ENCODE peak calls at places on chromosomes 5 and 9, in four cellular contexts. A is psoas muscle, N is bronchial epithelial cell, D is fibroblast of pulmonary artery. B is an unnamed sample.

GRCh38 chr5:60652206-60652605 is 47.8 kb downstream of the DEPDC1B start:
- DNase-seq in A (no peak), N (peak), D (peak), B (no peak)

GRCh38 chr9:127791085-127791484 is 5.3 kb downstream of the CDK9 start:
- DNase-seq in A (no peak), N (no peak), D (no peak), B (no peak)

GRCh38 chr5:154793599-154794524 is 38.7 kb downstream of the LARP1 start:
- DNase-seq in A (no peak), N (no peak), D (peak), B (no peak)

GRCh38 chr9:19994296-19994695 is 205.5 kb upstream of the SLC24A2 start:
- DNase-seq in A (no peak), N (peak), D (no peak), B (no peak)

GRCh38 chr5:148913985-148914421 is 87.6 kb downstream of the ADRB2 start:
- DNase-seq in A (no peak), N (peak), D (peak), B (no peak)

GRCh38 chr9:89811356-89811755 is 206.5 kb downstream of the GADD45G start:
- DNase-seq in A (no peak), N (no peak), D (no peak), B (no peak)

GRCh38 chr5:72271696-72272095 is 48.3 kb downstream of the MRPS27 start:
- DNase-seq in A (no peak), N (no peak), D (no peak), B (no peak)

GRCh38 chr9:21817176-21817575 is 14.7 kb downstream of the MTAP start:
- DNase-seq in A (no peak), N (no peak), D (peak), B (no peak)

GRCh38 chr9:100525563-100525962 is 52.3 kb upstream of the CAVIN4 start:
- DNase-seq in A (no peak), N (peak), D (no peak), B (no peak)

GRCh38 chr9:125343518-125344284 is 82.1 kb downstream of the GAPVD1 start:
- DNase-seq in A (no peak), N (peak), D (peak), B (no peak)

GRCh38 chr5:93653716-93654115 is 70.7 kb downstream of the NR2F1 start:
- DNase-seq in A (no peak), N (no peak), D (no peak), B (no peak)

GRCh38 chr9:134689320-134690181 is 47.9 kb downstream of the COL5A1 start:
- DNase-seq in A (peak), N (no peak), D (peak), B (peak)

GRCh38 chr5:9241459-9241858 is 304.4 kb downstream of the SEMA5A start:
- DNase-seq in A (no peak), N (no peak), D (no peak), B (no peak)

GRCh38 chr9:137694962-137695875 is 76.4 kb downstream of the EHMT1 start:
- DNase-seq in A (peak), N (peak), D (peak), B (no peak)

GRCh38 chr9:92001244-92001643 is 51.2 kb upstream of the ROR2 start:
- DNase-seq in A (no peak), N (no peak), D (no peak), B (no peak)

GRCh38 chr5:142617416-142617815 is 68.5 kb downstream of the FGF1 start:
- DNase-seq in A (no peak), N (no peak), D (no peak), B (no peak)

GRCh38 chr9:89189215-89189614 is 10.6 kb upstream of the SHC3 start:
- DNase-seq in A (no peak), N (peak), D (no peak), B (no peak)

GRCh38 chr5:141839015-141839513 is 39.1 kb downstream of the PCDH1 start:
- DNase-seq in A (no peak), N (no peak), D (peak), B (no peak)

GRCh38 chr5:86981898-86982297 is 285.8 kb upstream of the RASA1 start:
- DNase-seq in A (no peak), N (peak), D (no peak), B (no peak)

GRCh38 chr5:151569132-151570046 is 21.7 kb downstream of the FAT2 start:
- DNase-seq in A (no peak), N (peak), D (peak), B (no peak)

GRCh38 chr9:134493471-134494272 is 147.9 kb upstream of the COL5A1 start:
- DNase-seq in A (no peak), N (no peak), D (no peak), B (no peak)

GRCh38 chr5:181153814-181154213 is 6.4 kb downstream of the OR2V2 start:
- DNase-seq in A (no peak), N (no peak), D (no peak), B (no peak)

GRCh38 chr5:173010547-173011464 is 27.2 kb downstream of the ATP6V0E1 start:
- DNase-seq in A (peak), N (peak), D (peak), B (peak)
- TF ChIP-seq CTCF in A (peak), N (peak), D (peak), B (no peak)

DNA sequence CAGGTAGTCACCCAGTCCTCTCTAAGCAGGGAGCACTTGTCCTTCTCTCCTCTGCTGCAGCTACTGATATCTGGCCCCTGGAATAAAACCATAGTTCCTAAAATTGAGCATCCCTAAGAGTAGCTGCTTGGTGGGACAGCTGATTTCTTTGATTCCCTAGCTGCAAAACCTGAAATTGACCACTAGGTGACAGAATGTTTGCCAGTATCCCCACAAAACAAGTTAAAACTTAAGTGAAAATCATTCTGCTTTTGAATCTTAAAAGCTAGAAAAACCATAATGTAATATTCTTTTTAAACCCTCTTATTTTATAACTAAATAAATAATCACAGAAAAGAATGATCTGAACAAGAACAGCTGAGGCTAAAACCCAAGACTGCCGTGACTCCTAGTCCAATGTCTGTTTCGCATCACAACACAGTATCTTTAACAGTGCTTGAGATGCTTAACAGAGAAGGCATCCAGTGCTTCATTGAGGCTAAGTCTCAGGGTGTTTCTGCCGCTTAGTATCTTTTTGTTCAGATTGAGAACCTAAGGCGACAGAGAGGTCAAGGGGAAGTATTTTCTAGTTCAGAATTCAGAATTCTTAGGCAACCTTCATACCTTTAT is 24.4 kb upstream of the TAL2 start:
- DNase-seq in A (no peak), N (peak), D (no peak), B (no peak)
- TF ChIP-seq CTCF in A (peak), N (peak), D (peak), B (no peak)

GRCh38 chr5:21739096-21739495 is 1114.0 kb downstream of the CDH12 start:
- DNase-seq in A (no peak), N (no peak), D (no peak), B (no peak)
- TF ChIP-seq CTCF in A (no peak), N (no peak), D (no peak), B (no peak)

DNA sequence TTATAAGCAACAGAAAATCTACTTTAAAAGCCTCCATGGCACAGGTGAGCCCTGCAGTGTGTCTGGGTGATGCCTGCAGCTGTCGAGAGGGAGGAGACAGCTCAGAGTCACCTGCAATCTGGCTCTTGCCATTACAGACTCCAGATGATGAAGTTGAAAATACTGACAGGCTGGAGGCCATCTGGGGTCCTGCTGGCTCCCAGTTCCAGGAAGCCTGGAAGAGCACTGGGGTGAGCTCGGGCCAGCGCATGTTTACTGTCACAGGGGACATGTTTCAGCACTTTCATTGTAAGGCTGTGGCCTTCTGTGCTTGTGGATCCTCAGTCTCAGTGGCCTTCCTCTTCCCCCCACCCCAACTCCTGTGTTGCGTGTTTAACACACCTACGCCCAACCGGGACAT is 28.4 kb downstream of the CEL start:
- DNase-seq in A (no peak), N (no peak), D (no peak), B (no peak)
- TF ChIP-seq CTCF in A (no peak), N (no peak), D (no peak), B (no peak)

GRCh38 chr9:17520264-17521058 is 58.4 kb upstream of the SH3GL2 start:
- DNase-seq in A (no peak), N (no peak), D (no peak), B (no peak)

GRCh38 chr9:17519761-17520160 is 59.1 kb upstream of the SH3GL2 start:
- DNase-seq in A (no peak), N (peak), D (peak), B (no peak)

DNA sequence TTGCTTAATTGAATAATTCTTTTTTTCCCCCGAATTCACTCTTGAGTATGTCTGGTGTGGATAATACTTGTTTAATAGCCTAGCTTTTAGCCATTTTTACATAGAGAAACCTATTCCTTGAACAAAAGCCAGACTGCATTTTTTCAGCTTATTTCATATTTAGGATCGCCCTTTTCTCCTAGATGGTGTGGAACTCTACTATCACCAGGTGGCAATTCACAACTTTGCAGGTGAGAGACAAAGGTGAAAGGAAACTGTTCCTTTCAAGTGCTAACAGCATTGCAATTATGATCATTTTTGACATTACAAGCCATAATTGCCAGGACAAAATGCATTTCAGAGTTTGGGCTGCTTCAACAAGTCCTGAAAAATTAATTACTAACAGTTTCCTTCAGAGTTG is 57.4 kb upstream of the SH3GL2 start:
- DNase-seq in A (no peak), N (no peak), D (no peak), B (no peak)
- TF ChIP-seq CTCF in A (no peak), N (no peak), D (no peak), B (no peak)

DNA sequence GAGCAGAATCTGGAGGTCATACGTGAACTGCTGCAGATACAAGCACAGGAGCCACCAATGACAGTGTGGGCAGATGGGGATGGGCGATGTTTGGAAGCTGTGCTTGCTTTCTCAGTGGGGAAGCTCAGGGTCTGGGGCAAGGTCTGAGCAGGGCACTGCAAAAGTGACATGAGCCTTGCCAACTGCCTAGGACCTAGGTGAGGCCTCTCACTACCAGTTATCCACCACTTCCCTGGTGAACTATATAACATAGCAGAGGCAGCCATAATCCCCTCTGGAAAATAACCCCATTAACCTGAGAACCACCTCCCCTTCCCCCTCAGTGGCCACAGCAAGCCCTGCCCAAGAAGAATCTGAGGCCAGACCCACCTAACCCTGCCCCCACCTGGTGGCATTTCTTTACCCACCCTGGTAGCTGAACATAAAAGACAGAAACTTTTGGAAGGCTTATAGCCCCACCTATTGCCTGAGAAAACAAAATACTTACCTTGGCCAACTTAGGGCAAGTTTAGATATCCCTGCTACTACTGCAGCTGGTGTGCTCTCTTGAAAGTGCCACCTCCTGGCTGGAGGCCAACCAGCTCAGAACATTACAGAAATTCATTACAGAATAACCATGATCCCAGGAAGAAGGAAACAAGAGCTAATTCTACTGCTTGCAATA is 18.8 kb upstream of the SPEF2 start:
- DNase-seq in A (no peak), N (no peak), D (no peak), B (no peak)
- TF ChIP-seq CTCF in A (no peak), N (no peak), D (no peak), B (no peak)

DNA sequence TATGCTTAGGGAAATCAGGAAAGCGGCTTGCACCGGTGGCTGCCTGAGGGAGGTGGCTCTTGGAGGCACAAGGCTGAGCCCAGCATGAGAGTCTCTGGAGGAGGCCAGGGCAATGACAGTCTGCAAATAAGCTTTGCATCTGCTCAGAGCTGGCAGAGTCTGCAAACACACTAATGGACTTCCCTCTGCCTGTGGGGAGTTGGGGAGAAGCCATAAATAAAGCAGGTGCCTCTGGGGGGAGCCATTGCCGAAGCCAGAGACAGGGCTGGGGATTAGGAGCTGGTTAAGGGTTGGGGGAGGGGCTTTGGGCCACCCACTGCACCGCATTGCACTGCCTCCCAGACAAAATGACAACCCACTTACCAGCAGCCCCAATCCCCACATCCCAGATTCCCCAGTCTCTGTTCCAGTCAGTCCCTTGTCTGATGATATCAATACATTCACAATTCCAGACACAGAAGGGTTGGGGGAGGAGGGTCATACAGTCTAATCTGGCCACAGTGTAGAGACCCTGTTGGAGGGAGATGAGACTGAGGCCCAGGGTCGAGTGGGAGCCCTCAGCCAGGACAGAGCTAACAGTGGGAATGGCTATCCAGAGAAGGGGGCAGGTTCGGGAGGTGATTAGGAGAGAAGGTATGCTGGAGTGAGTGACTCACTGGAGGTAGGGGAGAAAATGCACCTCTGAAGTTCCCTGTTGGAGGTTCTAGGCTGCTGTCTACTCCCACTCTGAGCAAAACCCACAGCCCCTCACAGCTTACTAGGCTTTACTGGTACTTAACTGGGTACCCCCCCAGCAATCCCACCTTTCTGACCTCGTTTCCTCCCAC is 53.7 kb downstream of the PAX5 start:
- DNase-seq in A (no peak), N (peak), D (no peak), B (no peak)
- TF ChIP-seq CTCF in A (no peak), N (no peak), D (no peak), B (no peak)

GRCh38 chr5:138536665-138537315 is 6.2 kb downstream of the ETF1 start:
- DNase-seq in A (no peak), N (no peak), D (no peak), B (no peak)
- TF ChIP-seq CTCF in A (peak), N (peak), D (peak), B (no peak)

GRCh38 chr5:112420111-112420864 is 1.2 kb upstream of the EPB41L4A start:
- DNase-seq in A (peak), N (peak), D (peak), B (peak)
- TF ChIP-seq CTCF in A (peak), N (peak), D (peak), B (peak)

DNA sequence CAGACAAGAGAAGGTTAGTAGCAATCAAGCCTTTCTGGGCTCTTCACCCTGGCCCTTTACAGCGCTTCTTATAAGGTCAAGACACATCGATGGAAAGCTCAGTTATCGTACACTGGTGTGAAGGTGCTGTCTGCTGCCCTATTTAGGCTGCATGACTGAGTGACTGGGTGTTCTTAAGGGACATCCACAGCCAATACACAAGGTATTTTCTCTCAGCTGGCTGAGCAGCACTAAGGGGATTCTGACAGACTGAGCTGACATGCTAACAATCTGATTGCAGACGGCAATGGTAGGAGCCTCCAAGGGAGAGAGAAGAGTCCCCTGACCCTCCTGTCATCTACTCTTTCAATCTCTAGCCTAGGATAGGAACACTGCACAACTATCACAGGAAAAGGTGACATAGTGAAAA is 577.9 kb downstream of the ISL1 start:
- DNase-seq in A (no peak), N (no peak), D (no peak), B (no peak)
- TF ChIP-seq CTCF in A (no peak), N (no peak), D (no peak), B (no peak)

B was measured in omental fat pad.